ENCODE peak calls at places on chromosomes 12 and 14, in nine cellular contexts. B is left ventricle myocardium inferior; C is activated T-cell treated with anti-CD3 and anti-CD28 coated beads, Interleukin-2, amount 50 U/mL, for 72 hours; P is GF-D8; F is iPS-NIHi11; I is NCI-H2171 treated with DMSO at 0.1 percent for 48 hours; U is NCI-H748 treated with DMSO at 0.1 percent for 48 hours; Q is dorsolateral prefrontal cortex; T is progenitor cell of endocrine pancreas. Z is an unnamed sample.

GRCh38 chr14:26531894-26532293 is 65.9 kb downstream of the NOVA1 start:
- DNase-seq in F (no peak), B (no peak), U (no peak), C (no peak), Q (no peak), T (no peak), I (no peak), P (no peak), Z (peak; percentile 12)

GRCh38 chr12:51905507-51906438 is 1.5 kb upstream of the ACVRL1 start:
- DNase-seq in F (no peak), U (no peak), Q (no peak), P (no peak), I (no peak), C (no peak), B (peak; percentile 87), T (no peak), Z (peak; percentile 74)

GRCh38 chr12:105623337-105623736 is 292.8 kb downstream of the C12orf75 start:
- DNase-seq in U (no peak), B (no peak), T (no peak), P (no peak), F (no peak), Q (no peak), C (no peak), I (no peak), Z (no peak)

GRCh38 chr12:108112815-108113556 is 16.1 kb upstream of the WSCD2 start:
- DNase-seq in B (no peak), C (no peak), I (no peak), P (no peak), T (no peak), U (no peak), F (peak; percentile 82), Q (no peak), Z (no peak)

GRCh38 chr14:36717363-36717762 is 55.7 kb downstream of the PAX9 start:
- DNase-seq in T (no peak), Q (no peak), B (no peak), U (no peak), P (no peak), F (peak; percentile 38), I (no peak), C (no peak), Z (no peak)

GRCh38 chr14:46325777-46326176 is 325.8 kb downstream of the RPL10L start:
- DNase-seq in I (no peak), B (no peak), F (no peak), Q (no peak), U (no peak), C (no peak), T (no peak), P (no peak), Z (no peak)

GRCh38 chr12:27554003-27554402 is 30.0 kb downstream of the PPFIBP1 start:
- DNase-seq in B (no peak), C (no peak), U (no peak), T (no peak), F (no peak), Q (no peak), I (no peak), P (no peak), Z (no peak)

GRCh38 chr12:41965996-41966395 is 178.7 kb downstream of the GXYLT1 start:
- DNase-seq in T (no peak), F (no peak), C (no peak), Q (no peak), U (peak; percentile 35), P (no peak), I (no peak), B (no peak), Z (no peak)

GRCh38 chr14:44782775-44783238 is 178.9 kb downstream of the KLHL28 start:
- DNase-seq in F (peak; percentile 27), P (no peak), C (no peak), U (no peak), Q (no peak), T (no peak), B (no peak), I (no peak), Z (no peak)

GRCh38 chr14:100142073-100143040 is 17.1 kb downstream of the DEGS2 start:
- DNase-seq in I (no peak), P (no peak), F (no peak), B (peak; percentile 51), C (no peak), U (no peak), T (peak; percentile 60), Q (no peak), Z (peak; percentile 45)

GRCh38 chr12:95116773-95117172 is 43.4 kb upstream of the NR2C1 start:
- DNase-seq in F (peak; percentile 20), P (no peak), U (no peak), Q (no peak), C (peak; percentile 3), B (no peak), T (no peak), I (no peak), Z (peak; percentile 8)

GRCh38 chr12:12661086-12661485 is 34.9 kb downstream of the GPR19 start:
- DNase-seq in T (no peak), U (no peak), F (no peak), Q (no peak), P (no peak), I (no peak), C (no peak), B (no peak), Z (no peak)

GRCh38 chr12:45789025-45789424 is 59.5 kb downstream of the ARID2 start:
- DNase-seq in I (no peak), C (no peak), Q (no peak), P (peak; percentile 19), F (no peak), U (no peak), B (no peak), T (no peak), Z (no peak)

GRCh38 chr12:2064078-2064507 is 11.3 kb downstream of the CACNA1C start:
- DNase-seq in F (no peak), B (no peak), Q (no peak), C (no peak), T (no peak), I (no peak), P (peak; percentile 61), U (no peak), Z (no peak)

GRCh38 chr12:61272441-61272840 is 987.8 kb upstream of the USP15 start:
- DNase-seq in F (no peak), U (no peak), B (no peak), P (no peak), T (no peak), C (no peak), Q (no peak), I (no peak), Z (no peak)

GRCh38 chr12:121209221-121209620 is 708 bp upstream of the P2RX4 start:
- DNase-seq in B (no peak), P (no peak), I (no peak), F (no peak), C (no peak), U (no peak), Q (no peak), T (no peak), Z (no peak)

GRCh38 chr12:123614531-123614930 is 12.6 kb downstream of the DDX55 start:
- DNase-seq in C (no peak), I (no peak), P (no peak), U (no peak), B (no peak), F (no peak), T (no peak), Q (no peak), Z (no peak)

GRCh38 chr12:102562836-102563425 is 82.6 kb upstream of the IGF1 start:
- DNase-seq in T (no peak), C (no peak), U (no peak), P (no peak), B (no peak), I (no peak), F (no peak), Q (no peak), Z (peak; percentile 45)

GRCh38 chr14:61103541-61104339 is 122.7 kb downstream of the SLC38A6 start:
- DNase-seq in F (peak; percentile 65), C (peak; percentile 40), P (no peak), U (no peak), Q (no peak), I (no peak), T (no peak), B (no peak), Z (peak; percentile 94)

GRCh38 chr12:10722905-10723866 is at the start of gene YBX3:
- DNase-seq in F (peak; percentile 91), P (no peak), I (peak; percentile 44), C (peak; percentile 58), Q (peak; percentile 55), U (no peak), B (peak; percentile 90), T (peak; percentile 83), Z (peak; percentile 85)

GRCh38 chr14:105086833-105087307 is 21.6 kb upstream of the GPR132 start:
- DNase-seq in Q (peak; percentile 41), C (peak; percentile 90), T (peak; percentile 84), I (peak; percentile 87), B (peak; percentile 87), U (peak; percentile 36), F (peak; percentile 92), P (peak; percentile 10), Z (peak; percentile 47)

GRCh38 chr12:22234561-22234960 is 99.9 kb downstream of the ST8SIA1 start:
- DNase-seq in I (no peak), Q (no peak), B (no peak), F (no peak), T (no peak), P (no peak), C (no peak), U (no peak), Z (no peak)

GRCh38 chr14:105364100-105364708 is 34.1 kb upstream of the TEX22 start:
- DNase-seq in C (peak; percentile 41), I (no peak), F (peak; percentile 74), P (no peak), B (peak; percentile 38), T (no peak), U (peak; percentile 2), Q (no peak), Z (peak; percentile 49)

GRCh38 chr14:100317897-100318808 is 5.0 kb upstream of the SLC25A47 start:
- DNase-seq in B (peak; percentile 81), F (peak; percentile 91), P (no peak), I (no peak), T (peak; percentile 35), U (no peak), Q (no peak), C (peak; percentile 80), Z (no peak)

GRCh38 chr14:32883189-32883588 is 55.5 kb upstream of the NPAS3 start:
- DNase-seq in U (no peak), B (no peak), F (no peak), P (no peak), C (no peak), Q (no peak), T (no peak), I (no peak), Z (no peak)

GRCh38 chr12:92139634-92140555 is 5.8 kb downstream of the BTG1 start:
- DNase-seq in F (no peak), T (no peak), C (no peak), Q (no peak), U (peak; percentile 63), I (no peak), B (no peak), P (no peak), Z (no peak)

GRCh38 chr14:90460136-90460535 is 63.3 kb downstream of the CALM1 start:
- DNase-seq in C (no peak), U (no peak), P (no peak), Q (no peak), B (no peak), T (no peak), I (no peak), F (no peak), Z (no peak)

Z was measured in SJCRH30.